ENCODE peak calls at places on chromosomes 2 and 18, in seven cellular contexts. R, J, G, A, D, W and F are unnamed samples.

GRCh38 chr2:196415384-196415783 is 224.1 kb upstream of the CCDC150 start:
- DNase-seq in J (no peak), W (no peak), A (no peak), G (no peak), D (no peak), R (no peak), F (no peak)

GRCh38 chr2:202221873-202222272 is 16.5 kb downstream of the SUMO1 start:
- DNase-seq in D (no peak), W (peak; percentile 83), R (peak; percentile 10), J (no peak), A (no peak), G (no peak), F (no peak)

GRCh38 chr2:99775585-99775984 is 285.8 kb upstream of the REV1 start:
- DNase-seq in A (no peak), G (no peak), R (no peak), D (no peak), W (no peak), J (no peak), F (no peak)

GRCh38 chr2:99867690-99868089 is 274.7 kb downstream of the AFF3 start:
- DNase-seq in W (no peak), A (no peak), G (no peak), D (no peak), R (peak; percentile 34), J (no peak), F (no peak)

GRCh38 chr2:32825291-32825712 is 121.5 kb upstream of the LTBP1 start:
- DNase-seq in G (no peak), R (peak; percentile 59), A (no peak), J (no peak), D (no peak), W (no peak), F (no peak)

GRCh38 chr2:212227755-212228154 is 310.8 kb downstream of the ERBB4 start:
- DNase-seq in D (no peak), G (no peak), W (no peak), R (no peak), A (peak; percentile 52), J (peak; percentile 39), F (no peak)

GRCh38 chr2:41955641-41956040 is 92.2 kb upstream of the PKDCC start:
- DNase-seq in A (no peak), R (no peak), G (peak; percentile 76), D (no peak), W (no peak), J (no peak), F (no peak)

GRCh38 chr2:19299032-19299431 is 59.4 kb downstream of the OSR1 start:
- DNase-seq in J (no peak), D (no peak), R (no peak), A (no peak), W (no peak), G (no peak), F (no peak)

GRCh38 chr2:216633616-216634316 is 546 bp downstream of the IGFBP2 start:
- DNase-seq in A (no peak), W (no peak), D (peak; percentile 73), G (no peak), R (peak; percentile 79), J (no peak), F (no peak)

GRCh38 chr18:13570216-13570615 is 156.1 kb downstream of the FAM210A start:
- DNase-seq in A (no peak), J (no peak), W (no peak), G (no peak), D (no peak), R (peak; percentile 63), F (no peak)

GRCh38 chr2:143607446-143608110 is 478.4 kb downstream of the ARHGAP15 start:
- DNase-seq in D (no peak), J (no peak), R (peak; percentile 1), A (no peak), G (no peak), W (no peak), F (no peak)

GRCh38 chr18:49041677-49042570 is 91.2 kb upstream of the SMAD7 start:
- DNase-seq in D (no peak), J (peak; percentile 40), R (no peak), A (peak; percentile 16), W (no peak), G (no peak), F (peak; percentile 15)

GRCh38 chr2:10026940-10027569 is 16.3 kb upstream of the KLF11 start:
- DNase-seq in W (no peak), A (no peak), G (no peak), J (no peak), D (no peak), R (no peak), F (no peak)

GRCh38 chr2:212537311-212538155 is 1.1 kb downstream of the ERBB4 start:
- DNase-seq in R (peak; percentile 69), W (no peak), G (no peak), D (peak; percentile 75), J (no peak), A (no peak), F (peak; percentile 56)

GRCh38 chr18:23386317-23386716 is 66.8 kb upstream of the RIOK3 start:
- DNase-seq in A (no peak), D (no peak), W (no peak), G (no peak), R (no peak), J (peak; percentile 69), F (no peak)

GRCh38 chr18:11981383-11981632 is at the start of gene IMPA2:
- DNase-seq in G (no peak), D (no peak), J (no peak), R (no peak), W (no peak), A (no peak), F (no peak)

GRCh38 chr2:81706856-81707255 is 1402.3 kb upstream of the LRRTM1 start:
- DNase-seq in G (no peak), R (no peak), D (no peak), A (no peak), J (no peak), W (no peak), F (no peak)

GRCh38 chr2:75466708-75467311 is 93.9 kb downstream of the EVA1A start:
- DNase-seq in A (peak; percentile 23), G (no peak), R (peak; percentile 22), D (peak; percentile 80), J (peak; percentile 39), W (peak; percentile 54), F (peak; percentile 54)

GRCh38 chr2:241788572-241788971 is 11.9 kb downstream of the GAL3ST2 start:
- DNase-seq in A (peak; percentile 31), R (no peak), J (no peak), G (peak; percentile 74), D (no peak), W (no peak), F (no peak)

GRCh38 chr2:85886585-85886984 is 2.2 kb downstream of the ST3GAL5 start:
- DNase-seq in W (peak; percentile 40), J (no peak), G (no peak), A (no peak), D (no peak), R (no peak), F (no peak)

DNA sequence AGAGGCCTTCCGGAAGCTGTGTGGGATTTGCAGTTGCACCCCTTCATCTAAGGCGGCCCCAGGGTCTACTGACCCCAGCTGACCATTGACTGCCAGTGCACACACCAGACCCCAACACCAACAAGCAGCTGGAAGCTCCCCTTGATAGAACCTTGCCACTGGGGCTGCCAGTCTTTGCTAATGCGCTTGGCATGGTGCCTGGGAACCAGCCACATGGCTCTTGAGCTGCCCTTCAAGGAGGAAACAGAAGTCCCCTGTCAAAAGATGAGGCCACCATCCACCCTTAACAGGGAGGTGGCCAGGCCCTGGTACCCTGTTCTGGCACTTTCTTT is 8.5 kb downstream of the ALPI start:
- DNase-seq in A (no peak), J (no peak), R (peak; percentile 37), G (no peak), W (no peak), D (no peak), F (no peak)
- TF ChIP-seq JUND in A (no peak), J (no peak), R (no peak), G (no peak), W (no peak), D (no peak), F (no peak)

DNA sequence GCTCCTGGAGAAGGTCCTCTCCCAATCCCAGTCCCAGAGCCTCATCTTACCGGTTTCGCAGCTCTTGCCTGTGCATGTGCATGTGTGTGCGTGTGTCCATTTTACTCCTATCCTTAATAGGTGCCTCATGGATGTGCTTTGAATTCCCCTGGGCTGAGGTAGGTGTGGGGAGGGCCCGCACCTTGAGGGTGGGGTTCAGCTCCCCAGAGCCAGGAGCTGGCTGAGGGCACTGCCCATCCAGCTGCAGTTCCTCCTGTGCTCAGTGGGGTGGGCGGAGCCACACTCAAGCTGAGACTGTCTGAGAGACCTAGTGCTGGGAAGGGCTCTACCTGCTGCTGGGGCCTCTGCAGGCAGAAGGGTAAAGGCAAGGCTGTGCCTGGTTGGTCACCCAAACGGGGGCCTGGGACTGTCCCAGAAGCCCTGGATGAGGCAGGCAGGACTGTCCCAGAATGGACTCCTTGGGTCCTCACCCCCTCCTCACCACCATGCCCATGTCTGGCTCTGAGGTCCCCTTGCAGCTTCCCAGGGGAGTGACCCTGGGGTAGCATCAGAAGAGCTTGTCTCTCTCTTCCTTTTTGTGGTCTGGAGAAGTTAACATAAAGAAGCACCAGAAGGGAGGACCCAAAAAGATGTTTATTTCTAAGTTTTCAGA is 8.9 kb downstream of the GDF7 start:
- DNase-seq in A (no peak), D (peak; percentile 66), G (peak; percentile 15), R (no peak), W (no peak), J (peak; percentile 78), F (peak; percentile 54)
- TF ChIP-seq JUND in A (no peak), D (no peak), G (no peak), R (no peak), W (no peak), J (no peak), F (no peak)

DNA sequence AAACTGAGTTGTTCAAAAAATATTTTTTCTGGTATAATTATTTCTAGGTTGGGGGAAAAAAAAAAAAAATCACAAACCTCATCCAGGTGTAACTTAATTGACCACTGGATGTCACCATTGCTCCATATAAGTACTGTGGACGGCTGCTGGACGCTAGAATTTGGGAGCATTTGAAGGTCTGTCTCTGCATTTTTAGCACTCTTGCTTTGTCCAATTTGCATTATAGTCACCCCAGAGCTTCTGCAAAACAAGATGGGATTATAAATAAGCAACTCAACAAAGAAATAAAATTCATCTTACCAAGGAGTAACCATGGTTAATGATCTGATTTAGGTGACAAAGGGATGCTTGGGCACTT is 83.7 kb downstream of the HRH4 start:
- DNase-seq in D (no peak), A (peak; percentile 22), W (peak; percentile 47), J (peak; percentile 22), R (peak; percentile 39), G (no peak), F (peak; percentile 16)
- TF ChIP-seq JUND in D (no peak), A (no peak), W (no peak), J (no peak), R (no peak), G (no peak), F (no peak)

DNA sequence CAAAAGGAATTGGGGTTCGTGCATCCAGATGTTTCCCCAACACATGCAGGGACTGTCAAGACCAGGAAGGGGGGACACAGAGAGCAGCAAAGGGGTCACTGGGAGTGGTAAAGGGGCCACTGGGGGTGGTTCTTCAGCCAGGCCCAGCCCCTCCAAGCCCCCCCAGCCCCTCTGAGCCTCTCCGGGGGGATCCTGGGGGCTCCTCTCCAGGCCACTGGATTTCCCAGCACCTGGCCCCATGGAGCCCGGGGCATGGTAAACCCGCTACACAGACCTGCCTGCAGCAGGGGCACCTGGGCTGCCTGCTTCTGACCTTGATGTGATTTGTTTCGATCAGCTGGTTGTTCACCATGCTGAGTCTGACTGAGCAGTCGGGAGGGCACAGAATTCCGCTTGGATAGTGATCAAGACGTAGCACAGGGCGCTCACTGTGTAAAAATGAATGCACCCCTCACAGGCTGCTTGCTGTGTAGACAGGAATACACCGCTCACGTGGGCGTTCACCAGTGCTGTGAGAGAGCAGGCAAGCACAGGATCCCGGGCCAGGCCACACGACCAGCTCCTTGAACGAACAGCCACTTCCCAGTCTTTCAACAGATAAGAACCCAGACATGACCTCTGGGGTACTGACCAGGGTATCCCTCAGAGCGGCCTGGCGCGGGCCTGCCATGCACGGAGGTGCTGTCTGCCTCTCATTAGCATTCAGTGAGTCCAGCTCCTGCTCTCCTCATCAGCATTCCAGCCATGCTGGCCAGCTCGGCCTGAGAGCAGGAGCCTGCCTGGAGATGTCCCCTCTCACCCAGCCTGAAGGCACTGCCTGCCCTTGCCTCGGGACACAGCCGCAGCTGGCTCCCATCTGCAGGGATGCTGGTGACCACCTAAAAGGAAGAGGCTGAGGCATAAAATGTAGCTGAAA is 73.3 kb upstream of the OTOS start:
- DNase-seq in W (no peak), A (no peak), R (peak; percentile 62), D (no peak), J (no peak), G (no peak), F (no peak)
- TF ChIP-seq JUND in W (no peak), A (no peak), R (no peak), D (no peak), J (no peak), G (no peak), F (no peak)